ENCODE peak calls at places on chromosomes 7 and 10, in eight cellular contexts. Q is AG10803, X is cardiac muscle cell, O is DND-41, B is foreskin fibroblast, C is mammary epithelial cell, W is epithelial cell of proximal tubule, T is psoas muscle. U is an unnamed sample.

GRCh38 chr10:66586897-66587679 is 338.7 kb upstream of the LRRTM3 start:
- DNase-seq in Q (no peak), X (no peak), O (no peak), B (peak), C (no peak), W (no peak), T (no peak), U (no peak)

GRCh38 chr7:452230-452751 is 67.4 kb downstream of the PDGFA start:
- DNase-seq in Q (peak), X (peak), O (no peak), B (peak), C (no peak), W (no peak), T (no peak), U (peak)

GRCh38 chr10:78966182-78966787 is 102.5 kb upstream of the ZMIZ1 start:
- DNase-seq in Q (no peak), X (no peak), O (no peak), B (no peak), C (no peak), W (no peak), T (peak), U (no peak)

GRCh38 chr10:98331888-98332287 is 63.9 kb upstream of the LOXL4 start:
- DNase-seq in Q (no peak), X (no peak), O (peak), B (no peak), C (peak), W (no peak), T (no peak), U (peak)

GRCh38 chr7:115417662-115418061 is 495.8 kb downstream of the MDFIC start:
- DNase-seq in Q (no peak), X (peak), O (no peak), B (no peak), C (no peak), W (no peak), T (no peak), U (no peak)

GRCh38 chr10:93160829-93161228 is 87.1 kb downstream of the CYP26A1 start:
- DNase-seq in Q (peak), X (no peak), O (no peak), B (peak), C (peak), W (no peak), T (peak), U (no peak)

GRCh38 chr10:12351889-12352288 is 2.5 kb downstream of the CAMK1D start:
- DNase-seq in Q (no peak), X (no peak), O (no peak), B (no peak), C (no peak), W (no peak), T (no peak), U (no peak)

GRCh38 chr7:16926283-16926682 is 44.5 kb upstream of the AGR3 start:
- DNase-seq in Q (peak), X (peak), O (peak), B (peak), C (peak), W (no peak), T (no peak), U (peak)

GRCh38 chr7:608954-609711 is 89.5 kb upstream of the PDGFA start:
- DNase-seq in Q (no peak), X (no peak), O (peak), B (no peak), C (no peak), W (no peak), T (peak), U (no peak)

GRCh38 chr10:47336387-47337134 is 11.6 kb upstream of the RBP3 start:
- DNase-seq in Q (no peak), X (no peak), O (no peak), B (peak), C (no peak), W (no peak), T (peak), U (no peak)

GRCh38 chr7:94972296-94972695 is 64.9 kb downstream of the PPP1R9A start:
- DNase-seq in Q (peak), X (no peak), O (no peak), B (peak), C (no peak), W (peak), T (no peak), U (no peak)

GRCh38 chr10:95656291-95657164 is at the start of gene ALDH18A1:
- DNase-seq in Q (peak), X (peak), O (peak), B (peak), C (peak), W (no peak), T (peak), U (peak)

GRCh38 chr7:70693690-70694356 is 438.1 kb upstream of the GALNT17 start:
- DNase-seq in Q (peak), X (peak), O (peak), B (peak), C (peak), W (no peak), T (peak), U (peak)
- TF ChIP-seq CTCF in Q (peak), X (no peak), O (peak), B (no peak), C (no peak), W (no peak), T (peak), U (peak)

DNA sequence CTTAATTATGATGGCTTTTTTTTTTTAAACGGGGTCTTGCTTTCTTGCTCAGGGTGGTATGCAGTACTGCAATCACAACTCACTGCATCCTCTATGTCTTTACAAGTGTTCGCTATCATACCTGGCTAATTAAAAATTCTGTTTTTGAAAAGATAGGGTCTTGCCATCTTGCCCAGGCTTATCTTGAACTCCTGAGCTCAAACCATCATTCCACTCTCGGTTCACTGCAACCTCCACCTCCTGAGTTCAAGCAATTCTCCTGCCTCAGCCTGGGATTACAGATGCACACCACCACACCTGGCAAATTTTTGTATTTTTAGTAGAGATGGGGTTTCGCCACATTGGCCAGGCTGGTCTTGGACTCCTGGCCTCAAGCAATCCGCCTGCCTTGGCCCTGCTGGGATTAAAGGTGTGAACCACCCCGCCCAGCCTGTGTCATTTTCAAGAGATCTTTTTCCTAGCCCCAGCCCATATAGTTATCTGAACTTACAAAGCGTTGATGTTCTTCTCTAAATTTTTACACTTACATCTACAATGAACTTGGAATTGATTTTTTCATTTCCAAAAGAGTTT is 6.0 kb downstream of the HNRNPF start:
- DNase-seq in Q (no peak), X (no peak), O (no peak), B (no peak), C (no peak), W (no peak), T (no peak), U (no peak)
- H3K4me3 ChIP-seq in Q (no peak), X (no peak), O (peak), B (no peak), C (no peak), W (no peak), T (no peak), U (peak)

DNA sequence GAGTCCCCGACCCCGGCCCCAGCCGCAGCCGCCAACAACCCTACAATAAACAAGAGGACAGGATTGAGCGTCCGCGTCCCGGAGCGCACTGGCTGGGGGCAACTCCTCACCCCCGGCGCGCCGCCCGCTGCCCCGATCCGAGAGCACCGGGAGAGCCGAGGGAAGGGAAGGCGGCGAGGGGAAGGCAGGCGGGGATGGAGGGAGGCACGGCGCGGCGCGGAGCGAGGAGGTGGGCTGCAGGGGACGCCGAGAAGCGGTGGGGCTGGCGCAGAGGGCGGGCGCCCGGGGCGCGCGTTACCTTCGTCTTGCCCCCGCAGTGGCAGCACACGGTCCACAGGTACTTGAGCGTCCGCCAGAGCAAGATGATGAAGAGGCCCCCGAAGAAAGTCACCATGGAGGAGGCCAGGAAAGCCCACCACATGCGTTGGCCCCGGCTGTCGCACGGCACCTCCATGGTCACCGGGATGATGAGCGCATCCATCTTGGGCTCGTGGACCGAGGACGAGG is 588 bp downstream of the KCNMA1 start:
- DNase-seq in Q (no peak), X (peak), O (no peak), B (peak), C (no peak), W (no peak), T (no peak), U (no peak)
- TF ChIP-seq CTCF in Q (no peak), X (no peak), O (no peak), B (no peak), C (no peak), W (no peak), T (no peak), U (no peak)

GRCh38 chr10:118835682-118836326 is 81.0 kb upstream of the CACUL1 start:
- DNase-seq in Q (no peak), X (no peak), O (no peak), B (no peak), C (peak), W (peak), T (no peak), U (no peak)

GRCh38 chr10:118827466-118828155 is 72.8 kb upstream of the CACUL1 start:
- DNase-seq in Q (no peak), X (no peak), O (no peak), B (no peak), C (no peak), W (no peak), T (no peak), U (no peak)

DNA sequence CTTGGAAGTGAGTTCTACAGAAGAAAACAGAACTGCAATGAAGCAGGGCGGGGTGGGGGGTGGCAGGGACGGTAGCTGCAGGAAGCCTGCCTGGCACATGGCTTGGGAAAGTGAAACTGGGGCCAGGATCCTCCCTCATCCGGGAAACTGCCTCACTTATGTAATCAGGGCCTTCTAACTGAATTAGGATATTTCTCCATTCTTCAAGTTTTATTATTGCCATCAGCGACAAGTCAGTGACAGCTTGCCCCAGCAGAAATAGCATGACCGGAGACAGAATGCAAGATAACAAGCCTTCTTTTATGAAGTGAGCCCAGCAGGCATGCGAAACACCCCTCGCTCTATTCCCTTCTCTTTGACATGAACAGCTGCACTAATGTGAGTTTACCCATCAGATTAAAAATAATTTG is 77.5 kb upstream of the CACUL1 start:
- DNase-seq in Q (peak), X (no peak), O (no peak), B (peak), C (no peak), W (no peak), T (peak), U (no peak)
- H3K4me3 ChIP-seq in Q (peak), X (no peak), O (no peak), B (no peak), C (no peak), W (no peak), T (peak), U (no peak)

GRCh38 chr10:99906470-99906869 is 103.3 kb downstream of the DNMBP start:
- DNase-seq in Q (peak), X (no peak), O (no peak), B (peak), C (peak), W (peak), T (peak), U (peak)
- TF ChIP-seq CTCF in Q (peak), X (peak), O (no peak), B (no peak), C (peak), W (peak), T (no peak), U (no peak)

U was measured in GM12865.